ENCODE peak calls at places on chromosomes 1 and 21, in six cellular contexts. D is neuronal stem cell, B is mesenchymal stem cell, Q is transverse colon, P is cardiac muscle cell, I is keratinocyte. T is an unnamed sample.

GRCh38 chr1:27789511-27790154 is 16.6 kb downstream of the STX12 start:
- DNase-seq in I (no peak), B (peak; percentile 44), Q (no peak), D (no peak), P (peak; percentile 26), T (no peak)

GRCh38 chr1:192592981-192593683 is 17.6 kb downstream of the RGS1 start:
- DNase-seq in I (no peak), B (peak; percentile 41), P (no peak), D (no peak), Q (no peak), T (no peak)

GRCh38 chr1:82264762-82265161 is 464.0 kb downstream of the ADGRL2 start:
- DNase-seq in B (no peak), P (no peak), D (no peak), I (no peak), Q (no peak), T (no peak)

GRCh38 chr1:53639996-53640695 is 98.8 kb downstream of the GLIS1 start:
- DNase-seq in Q (no peak), I (no peak), D (no peak), B (no peak), P (no peak), T (no peak)

GRCh38 chr1:223556414-223557124 is 108.9 kb downstream of the CAPN8 start:
- DNase-seq in Q (peak; percentile 71), B (no peak), D (peak; percentile 51), I (peak; percentile 7), P (peak; percentile 74), T (no peak)

GRCh38 chr21:45818904-45819285 is 162.7 kb upstream of the COL6A1 start:
- DNase-seq in D (no peak), Q (no peak), B (peak; percentile 93), P (no peak), I (no peak), T (peak; percentile 24)

GRCh38 chr1:183139281-183139942 is 46.7 kb upstream of the LAMC2 start:
- DNase-seq in I (no peak), D (no peak), Q (no peak), B (peak; percentile 76), P (no peak), T (no peak)

GRCh38 chr1:210232524-210233215 is at the start of gene SERTAD4:
- DNase-seq in D (peak; percentile 48), I (peak; percentile 45), P (peak; percentile 63), Q (peak; percentile 58), B (peak; percentile 60), T (peak; percentile 69)

GRCh38 chr1:229554886-229555621 is 3.5 kb downstream of the ABCB10 start:
- DNase-seq in B (no peak), I (no peak), Q (no peak), D (no peak), P (peak; percentile 30), T (no peak)

GRCh38 chr1:192506741-192507155 is 68.8 kb upstream of the RGS1 start:
- DNase-seq in I (no peak), P (peak; percentile 47), D (no peak), B (peak; percentile 67), Q (no peak), T (no peak)

GRCh38 chr21:45323487-45324380 is 36.0 kb upstream of the POFUT2 start:
- DNase-seq in D (no peak), B (peak; percentile 51), I (no peak), P (no peak), Q (no peak), T (no peak)

GRCh38 chr1:25208561-25209222 is 23.6 kb downstream of the SYF2 start:
- DNase-seq in Q (no peak), B (no peak), D (no peak), I (no peak), P (no peak), T (no peak)

GRCh38 chr1:39614488-39614887 is 25.0 kb downstream of the HEYL start:
- DNase-seq in D (no peak), P (no peak), B (no peak), I (no peak), Q (no peak), T (no peak)

GRCh38 chr1:78141522-78142231 is 95.9 kb downstream of the GIPC2 start:
- DNase-seq in Q (no peak), I (no peak), D (no peak), B (no peak), P (no peak), T (no peak)

GRCh38 chr21:32330784-32331311 is 32.2 kb downstream of the MRAP start:
- DNase-seq in P (no peak), I (no peak), Q (no peak), B (no peak), D (peak; percentile 39), T (no peak)

GRCh38 chr1:192788184-192788583 is 20.7 kb upstream of the RGS2 start:
- DNase-seq in P (peak; percentile 12), I (no peak), Q (no peak), D (peak; percentile 12), B (peak; percentile 82), T (no peak)

GRCh38 chr1:152777510-152778137 is 2.7 kb downstream of the LCE1F start:
- DNase-seq in P (no peak), Q (no peak), I (no peak), D (no peak), B (no peak), T (no peak)

GRCh38 chr21:33047231-33047630 is 21.5 kb downstream of the OLIG2 start:
- DNase-seq in I (no peak), B (no peak), P (no peak), Q (no peak), D (no peak), T (no peak)

GRCh38 chr1:247574236-247574635 is 13.9 kb upstream of the OR2G2 start:
- DNase-seq in D (no peak), B (no peak), I (no peak), Q (no peak), P (no peak), T (no peak)

GRCh38 chr1:47192458-47193384 is 2.9 kb upstream of the PDZK1IP1 start:
- DNase-seq in B (peak; percentile 66), P (peak; percentile 81), Q (peak; percentile 82), D (peak; percentile 81), I (no peak), T (no peak)

GRCh38 chr1:36149973-36150295 is 648 bp upstream of the TRAPPC3 start:
- DNase-seq in D (no peak), B (no peak), I (no peak), P (no peak), Q (no peak), T (no peak)

GRCh38 chr1:164051791-164052190 is 507.2 kb upstream of the PBX1 start:
- DNase-seq in P (no peak), Q (no peak), B (no peak), D (no peak), I (no peak), T (no peak)

GRCh38 chr1:226871636-226872327 is 1.4 kb downstream of the PSEN2 start:
- DNase-seq in D (no peak), Q (no peak), I (no peak), B (no peak), P (no peak), T (no peak)

GRCh38 chr1:234309598-234310459 is 63.4 kb upstream of the COA6 start:
- DNase-seq in D (peak; percentile 65), B (peak; percentile 43), I (peak; percentile 21), Q (peak; percentile 69), P (peak; percentile 83), T (peak; percentile 20)

GRCh38 chr1:161115132-161115711 is 2.6 kb downstream of the PFDN2 start:
- DNase-seq in I (peak; percentile 100), B (peak; percentile 84), D (no peak), P (no peak), Q (no peak), T (peak; percentile 99)

GRCh38 chr21:14453339-14453738 is 70.4 kb upstream of the HSPA13 start:
- DNase-seq in Q (no peak), P (no peak), D (no peak), B (no peak), I (no peak), T (no peak)

GRCh38 chr21:29196021-29196663 is 65.7 kb downstream of the MAP3K7CL start:
- DNase-seq in B (peak; percentile 98), D (no peak), Q (peak; percentile 51), I (peak; percentile 80), P (no peak), T (peak; percentile 84)

GRCh38 chr1:226640288-226640687 is 91.7 kb downstream of the STUM start:
- DNase-seq in Q (no peak), I (no peak), P (no peak), B (no peak), D (no peak), T (no peak)

GRCh38 chr1:181743878-181744312 is 260.6 kb downstream of the CACNA1E start:
- DNase-seq in D (no peak), B (no peak), P (no peak), I (no peak), Q (no peak), T (no peak)

GRCh38 chr1:202438393-202439174 is 90.1 kb downstream of the PPP1R12B start:
- DNase-seq in I (no peak), D (no peak), P (no peak), B (no peak), Q (no peak), T (no peak)

GRCh38 chr1:202434059-202434458 is 85.6 kb downstream of the PPP1R12B start:
- DNase-seq in B (no peak), I (no peak), Q (no peak), P (no peak), D (no peak), T (no peak)

GRCh38 chr1:202433155-202434043 is 84.9 kb downstream of the PPP1R12B start:
- DNase-seq in D (no peak), B (no peak), P (no peak), I (no peak), Q (no peak), T (no peak)

GRCh38 chr1:202439308-202439707 is 90.8 kb downstream of the PPP1R12B start:
- DNase-seq in I (no peak), B (no peak), P (no peak), D (no peak), Q (no peak), T (no peak)
- H3K27ac ChIP-seq in I (no peak overlapping the region), B (no peak overlapping the region), P (no peak overlapping the region), D (no peak overlapping the region), Q (no peak overlapping the region), T (no peak overlapping the region)

DNA sequence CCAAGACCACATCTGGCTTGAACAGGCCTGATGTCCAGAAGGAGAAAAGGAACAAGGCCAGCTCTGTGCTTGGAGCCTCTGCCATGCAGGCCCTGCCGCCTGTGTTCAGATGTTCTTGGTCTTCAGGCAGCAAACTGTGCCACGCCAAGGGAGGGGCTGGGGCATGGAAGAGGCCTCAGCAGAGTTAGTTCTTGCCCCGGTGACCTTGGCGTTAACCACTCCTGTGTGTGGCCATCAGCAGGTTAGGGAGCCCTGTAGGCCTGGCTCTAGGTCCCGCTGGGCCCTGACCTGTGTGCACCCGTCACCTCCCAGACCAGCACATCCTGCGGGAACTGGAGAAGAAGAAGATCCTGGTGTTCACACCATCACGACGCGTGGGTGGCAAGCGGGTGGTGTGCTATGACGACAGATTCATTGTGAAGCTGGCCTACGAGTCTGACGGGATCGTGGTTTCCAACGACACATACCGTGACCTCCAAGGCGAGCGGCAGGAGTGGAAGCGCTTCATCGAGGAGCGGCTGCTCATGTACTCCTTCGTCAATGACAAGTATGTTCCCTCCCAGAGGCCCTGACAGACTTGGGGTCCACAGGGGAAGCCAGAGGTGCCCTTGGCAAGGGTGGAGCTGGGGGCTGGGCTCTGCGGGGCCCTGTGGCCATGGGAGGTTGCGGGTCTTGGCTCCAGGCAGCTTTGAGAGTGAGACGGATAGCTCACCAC is 7.1 kb downstream of the ZC3H12A start:
- DNase-seq in Q (peak; percentile 13), P (no peak), I (peak; percentile 38), D (no peak), B (no peak), T (no peak)
- H3K27ac ChIP-seq in Q (peak overlapping the region; percentile 98), P (no peak overlapping the region), I (peak overlapping the region; percentile 99), D (no peak overlapping the region), B (no peak overlapping the region), T (peak overlapping the region; percentile 99)

GRCh38 chr1:31725134-31725533 is 21.3 kb upstream of the COL16A1 start:
- DNase-seq in Q (no peak), P (no peak), I (no peak), B (no peak), D (no peak), T (no peak)
- H3K27ac ChIP-seq in Q (no peak overlapping the region), P (no peak overlapping the region), I (no peak overlapping the region), B (no peak overlapping the region), D (no peak overlapping the region), T (no peak overlapping the region)

GRCh38 chr1:150551049-150551783 is 2.0 kb downstream of the ADAMTSL4 start:
- DNase-seq in B (peak; percentile 42), I (no peak), P (no peak), Q (peak; percentile 21), D (no peak), T (no peak)
- H3K27ac ChIP-seq in B (no peak overlapping the region), I (no peak overlapping the region), P (peak overlapping the region; percentile 73), Q (peak overlapping the region; percentile 79), D (no peak overlapping the region), T (peak overlapping the region; percentile 73)